ENCODE peak calls at places on chromosomes 11 and 22, in five cellular contexts. P is colonic mucosa, O is left lung, J is mesenchymal stem cell, V is tibial artery. H is an unnamed sample. For H3K9me3, the result is how much of the 10 kb centered on the place peaks cover.

GRCh38 chr11:17544181-17544622 is at the start of gene USH1C:
- DNase-seq in J (no peak), V (no peak), P (peak), O (no peak), H (no peak)

GRCh38 chr22:22929381-22930221 is 42.0 kb downstream of the IGLL5 start:
- DNase-seq in O (no peak), V (no peak), J (no peak), P (no peak), H (no peak)

GRCh38 chr22:23786261-23786710 is 480 bp upstream of the SMARCB1 start:
- DNase-seq in J (no peak), O (no peak), V (no peak), P (no peak), H (no peak)

GRCh38 chr22:43411040-43411919 is 534 bp upstream of the MPPED1 start:
- DNase-seq in P (no peak), O (no peak), J (no peak), V (no peak), H (no peak)

GRCh38 chr11:117704416-117705150 is 92.4 kb downstream of the DSCAML1 start:
- DNase-seq in J (no peak), O (no peak), V (no peak), P (no peak), H (peak)

GRCh38 chr11:118310781-118311485 is 6.4 kb downstream of the CD3E start:
- DNase-seq in P (no peak), V (no peak), O (no peak), J (no peak), H (no peak)

GRCh38 chr11:118649941-118650340 is 29.5 kb downstream of the TREH start:
- DNase-seq in J (no peak), O (peak), P (no peak), V (no peak), H (no peak)

GRCh38 chr22:31659246-31659645 is 2.8 kb downstream of the PISD start:
- DNase-seq in O (no peak), J (no peak), V (no peak), P (no peak), H (peak)

GRCh38 chr11:63985812-63986155 is 454 bp upstream of the OTUB1 start:
- DNase-seq in O (no peak), P (no peak), J (no peak), V (no peak), H (no peak)

GRCh38 chr11:2097356-2097997 is 41.7 kb downstream of the IGF2 start:
- DNase-seq in O (peak), J (peak), P (peak), V (peak), H (no peak)

GRCh38 chr22:22243033-22243680 is 1.4 kb upstream of the VPREB1 start:
- DNase-seq in P (no peak), J (no peak), O (no peak), V (no peak), H (no peak)

GRCh38 chr22:45263790-45264269 is 20.9 kb upstream of the UPK3A start:
- DNase-seq in J (peak), P (peak), V (peak), O (peak), H (peak)

GRCh38 chr22:29208879-29209623 is 3.4 kb downstream of the EMID1 start:
- DNase-seq in O (no peak), J (no peak), V (peak), P (no peak), H (no peak)

GRCh38 chr22:41963453-41964105 is 5.7 kb upstream of the SEPTIN3 start:
- DNase-seq in V (no peak), J (no peak), P (no peak), O (peak), H (no peak)

GRCh38 chr11:61873588-61874459 is 17.5 kb downstream of the FADS3 start:
- DNase-seq in O (no peak), P (no peak), J (no peak), V (no peak), H (no peak)

GRCh38 chr11:113161671-113162589 is 152.5 kb upstream of the TTC12 start:
- DNase-seq in O (no peak), J (no peak), V (peak), P (no peak), H (no peak)

GRCh38 chr11:83521647-83522596 is 235.8 kb upstream of the CCDC90B start:
- DNase-seq in V (no peak), O (no peak), J (peak), P (no peak), H (no peak)

GRCh38 chr11:112753706-112754105 is 207.5 kb upstream of the NCAM1 start:
- DNase-seq in O (no peak), V (no peak), P (no peak), J (no peak), H (no peak)

GRCh38 chr22:36419177-36419911 is 31.6 kb upstream of the MYH9 start:
- DNase-seq in O (peak), J (peak), P (peak), V (no peak), H (no peak)

GRCh38 chr11:23924226-23924625 is 572.6 kb upstream of the LUZP2 start:
- DNase-seq in P (no peak), V (no peak), O (no peak), J (no peak), H (no peak)

GRCh38 chr11:77046060-77046501 is 11.9 kb downstream of the B3GNT6 start:
- DNase-seq in P (peak), V (no peak), J (peak), O (no peak), H (peak)

GRCh38 chr11:111410951-111411350 is 31.9 kb upstream of the POU2AF1 start:
- DNase-seq in J (no peak), O (no peak), V (no peak), P (no peak), H (no peak)

GRCh38 chr11:64036081-64037026 is 623 bp downstream of the FLRT1 start:
- DNase-seq in P (no peak), V (no peak), J (peak), O (no peak), H (peak)

GRCh38 chr11:70811483-70811882 is 413.2 kb downstream of the CTTN start:
- DNase-seq in V (no peak), J (no peak), O (no peak), P (no peak), H (no peak)

GRCh38 chr11:70806461-70807194 is 408.3 kb downstream of the CTTN start:
- DNase-seq in P (no peak), O (no peak), V (no peak), J (no peak), H (no peak)

GRCh38 chr11:70807195-70807543 is 408.8 kb downstream of the CTTN start:
- DNase-seq in J (no peak), O (no peak), P (no peak), V (no peak), H (no peak)

GRCh38 chr11:70810131-70810530 is 411.8 kb downstream of the CTTN start:
- DNase-seq in P (no peak), O (no peak), V (no peak), J (no peak), H (no peak)

GRCh38 chr11:70808686-70809375 is 410.5 kb downstream of the CTTN start:
- DNase-seq in P (no peak), J (no peak), O (no peak), V (no peak), H (no peak)
- H3K9me3 ChIP-seq in P (under half), J (under half), O (under half), V (under half), H (under half)

DNA sequence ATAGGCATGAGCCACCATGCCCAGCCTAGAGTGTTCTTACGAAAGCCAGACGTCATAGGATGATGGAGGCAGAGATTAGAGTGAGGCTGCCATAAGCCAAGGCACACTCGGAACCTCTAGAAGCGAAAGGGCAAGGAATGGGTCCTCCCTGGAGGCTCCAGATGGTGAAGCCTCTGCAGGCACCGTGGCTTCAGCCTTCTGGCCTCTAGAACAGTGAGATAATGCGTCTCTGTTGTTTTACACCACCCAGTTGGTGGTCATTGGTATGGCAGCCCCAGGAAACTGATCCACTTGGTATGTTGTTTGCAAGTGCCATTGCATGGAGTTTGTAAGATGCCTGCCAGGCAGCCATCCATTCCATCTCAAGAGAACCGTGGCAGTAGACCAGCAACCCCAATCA is 791.0 kb downstream of the TBC1D22A start:
- DNase-seq in J (no peak), P (no peak), O (no peak), V (no peak), H (no peak)
- H3K9me3 ChIP-seq in J (under half), P (under half), O (under half), V (under half), H (under half)

GRCh38 chr11:101129203-101129943 is at the start of gene PGR:
- DNase-seq in J (peak), O (no peak), P (peak), V (peak), H (no peak)

GRCh38 chr11:101127348-101127698 is 2.3 kb downstream of the PGR start:
- DNase-seq in P (no peak), O (no peak), V (peak), J (no peak), H (peak)

GRCh38 chr11:101126551-101127347 is 2.9 kb downstream of the PGR start:
- DNase-seq in P (no peak), J (peak), O (no peak), V (peak), H (no peak)

GRCh38 chr11:101127699-101128570 is 1.7 kb downstream of the PGR start:
- DNase-seq in J (peak), O (no peak), V (peak), P (peak), H (no peak)

DNA sequence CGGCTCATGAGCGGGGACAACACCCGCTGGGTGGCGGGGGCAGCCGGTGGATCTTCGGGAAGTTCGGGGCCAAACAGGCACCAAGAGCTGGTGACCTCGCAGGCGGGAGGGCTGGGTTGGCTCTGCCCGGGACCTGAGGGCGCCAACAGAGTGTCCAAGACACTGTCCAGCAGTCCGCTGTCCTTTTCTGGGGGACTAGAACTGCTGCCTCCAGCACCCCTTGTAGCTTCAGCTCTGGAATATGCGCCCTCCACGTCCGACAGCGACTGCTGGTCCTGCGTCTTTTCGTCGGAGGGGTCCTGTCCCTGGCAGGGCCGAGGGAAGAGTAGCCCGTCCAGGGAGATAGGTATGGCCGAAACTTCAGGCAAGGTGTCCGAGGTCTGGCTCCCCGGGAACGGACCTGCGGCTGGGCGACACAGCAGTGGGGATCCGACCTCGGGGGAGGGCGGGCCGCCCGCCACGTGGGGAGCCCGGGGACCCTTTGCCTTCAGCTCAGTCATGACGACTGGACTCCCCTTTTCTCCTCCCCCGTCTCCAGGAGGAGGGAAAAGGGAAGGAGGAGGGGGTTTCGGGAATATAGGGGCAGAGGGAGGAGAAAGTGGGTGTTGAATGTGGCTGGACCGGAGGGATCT is 926 bp downstream of the PGR start:
- DNase-seq in P (no peak), J (peak), V (peak), O (no peak), H (no peak)
- H3K9me3 ChIP-seq in P (under half), J (under half), V (under half), O (under half), H (under half)

GRCh38 chr22:47367993-47368945 is 605.8 kb downstream of the TBC1D22A start:
- DNase-seq in V (no peak), P (peak), O (no peak), J (no peak), H (no peak)
- H3K9me3 ChIP-seq in V (under half), P (under half), O (under half), J (under half), H (under half)

DNA sequence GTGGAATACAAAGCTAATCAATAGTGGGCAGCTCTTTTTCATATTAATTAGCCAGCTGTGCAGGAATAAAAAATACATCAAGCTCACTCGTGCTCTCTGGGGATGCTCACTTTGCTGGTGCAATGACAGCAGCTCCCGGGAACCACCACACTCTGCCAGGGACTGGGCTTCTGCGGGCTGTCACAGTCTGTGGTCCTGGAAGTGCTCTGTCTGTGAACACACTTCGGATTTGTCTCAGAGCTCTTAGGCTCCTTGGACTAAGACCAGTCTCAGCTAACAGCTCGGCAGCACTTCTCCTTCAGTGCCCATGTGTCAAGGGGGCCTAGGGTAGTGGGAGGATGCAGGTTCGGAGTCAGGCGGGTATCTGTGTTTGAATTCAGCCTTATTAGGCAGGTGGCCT is 393.5 kb downstream of the TENM4 start:
- DNase-seq in J (no peak), P (no peak), V (no peak), O (no peak), H (no peak)
- H3K9me3 ChIP-seq in J (under half), P (under half), V (under half), O (under half), H (under half)

DNA sequence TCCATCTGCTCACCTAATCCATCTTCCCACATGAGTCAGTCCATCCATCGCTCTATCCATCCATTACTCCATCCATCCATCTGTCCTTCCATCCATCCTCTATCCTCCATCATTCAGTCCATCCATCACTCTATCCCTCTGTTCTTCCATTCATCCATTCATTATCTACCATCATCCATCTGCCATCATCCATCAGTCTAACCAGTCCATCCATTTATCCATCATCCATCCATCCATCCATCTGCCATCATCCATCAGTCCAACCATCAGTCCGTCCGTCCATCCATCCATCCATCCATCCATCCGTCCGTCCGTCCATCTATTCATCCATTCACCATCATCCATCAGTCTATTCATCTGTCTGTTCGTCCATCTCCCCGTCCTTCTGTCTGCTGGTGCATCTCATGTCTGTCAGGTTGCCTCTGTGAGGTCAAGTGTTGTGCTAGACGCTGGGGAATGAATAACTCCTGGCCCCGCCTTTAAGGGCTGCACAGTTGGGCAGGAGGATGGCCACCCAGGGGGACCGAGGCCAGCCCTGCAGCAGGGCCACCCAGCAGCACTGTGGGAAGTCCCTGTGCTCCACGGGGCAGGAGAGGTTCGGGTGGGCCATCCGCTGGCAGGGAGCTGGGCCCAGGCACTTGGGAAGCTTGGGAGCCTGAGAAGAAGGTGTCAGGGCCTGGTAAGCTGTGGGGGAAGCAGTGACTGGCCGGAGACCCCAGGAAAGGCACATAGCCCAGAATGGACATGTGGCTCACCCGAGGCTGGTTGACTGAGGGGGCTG is 137.1 kb downstream of the CTTN start:
- DNase-seq in P (no peak), O (peak), V (no peak), J (no peak), H (no peak)
- H3K9me3 ChIP-seq in P (under half), O (under half), V (under half), J (under half), H (under half)

GRCh38 chr22:48333323-48333763 is 1494.3 kb downstream of the BRD1 start:
- DNase-seq in P (no peak), O (no peak), J (no peak), V (no peak), H (no peak)

GRCh38 chr22:48333816-48334735 is 1493.6 kb downstream of the BRD1 start:
- DNase-seq in O (no peak), J (no peak), P (no peak), V (no peak), H (no peak)

GRCh38 chr22:48335442-48336139 is 1492.1 kb downstream of the BRD1 start:
- DNase-seq in P (no peak), V (no peak), O (no peak), J (no peak), H (no peak)

GRCh38 chr22:48336339-48337060 is 1491.2 kb downstream of the BRD1 start:
- DNase-seq in O (no peak), P (no peak), V (no peak), J (no peak), H (no peak)

GRCh38 chr22:48334971-48335370 is 1492.7 kb downstream of the BRD1 start:
- DNase-seq in V (no peak), P (no peak), O (no peak), J (no peak), H (no peak)
- H3K9me3 ChIP-seq in V (under half), P (under half), O (under half), J (under half), H (half or more)

GRCh38 chr11:34303028-34303427 is 54.8 kb downstream of the ABTB2 start:
- DNase-seq in P (no peak), O (no peak), V (no peak), J (peak), H (no peak)

GRCh38 chr11:34302046-34302921 is 55.5 kb downstream of the ABTB2 start:
- DNase-seq in O (no peak), P (no peak), J (peak), V (no peak), H (peak)

GRCh38 chr11:34299284-34299961 is 58.4 kb downstream of the ABTB2 start:
- DNase-seq in O (no peak), J (no peak), P (no peak), V (no peak), H (no peak)

GRCh38 chr11:34300571-34301295 is 57.1 kb downstream of the ABTB2 start:
- DNase-seq in V (no peak), J (no peak), O (no peak), P (no peak), H (no peak)

DNA sequence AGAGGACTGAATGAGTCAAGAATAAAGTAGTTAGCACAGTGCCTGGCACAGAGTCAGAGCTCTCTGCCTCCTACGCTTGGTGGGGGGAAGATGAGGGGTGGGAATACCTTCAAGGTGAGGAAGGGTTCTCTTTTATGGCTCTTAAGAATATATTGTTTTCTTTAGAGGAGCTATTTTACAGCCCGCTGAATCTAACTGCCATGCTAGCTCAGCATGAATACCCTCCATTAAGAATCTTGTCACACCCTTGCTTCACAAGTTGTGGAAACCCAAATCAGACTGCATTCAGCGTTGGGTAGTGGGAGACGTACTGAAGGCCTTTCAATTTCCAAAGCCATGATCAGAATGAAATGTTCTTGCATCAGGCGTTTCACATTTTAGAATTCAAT is 57.9 kb downstream of the ABTB2 start:
- DNase-seq in O (no peak), J (no peak), V (no peak), P (no peak), H (no peak)
- H3K9me3 ChIP-seq in O (under half), J (under half), V (under half), P (under half), H (under half)

GRCh38 chr11:11770921-11771484 is 70.8 kb upstream of the USP47 start:
- DNase-seq in V (no peak), J (no peak), P (no peak), O (no peak), H (no peak)

GRCh38 chr11:11772865-11773515 is 68.8 kb upstream of the USP47 start:
- DNase-seq in V (no peak), P (no peak), O (no peak), J (no peak), H (no peak)

GRCh38 chr11:11769362-11769761 is 72.4 kb upstream of the USP47 start:
- DNase-seq in V (no peak), J (no peak), O (no peak), P (no peak), H (no peak)

GRCh38 chr11:11769782-11770181 is 72.0 kb upstream of the USP47 start:
- DNase-seq in J (no peak), V (no peak), P (no peak), O (no peak), H (no peak)

DNA sequence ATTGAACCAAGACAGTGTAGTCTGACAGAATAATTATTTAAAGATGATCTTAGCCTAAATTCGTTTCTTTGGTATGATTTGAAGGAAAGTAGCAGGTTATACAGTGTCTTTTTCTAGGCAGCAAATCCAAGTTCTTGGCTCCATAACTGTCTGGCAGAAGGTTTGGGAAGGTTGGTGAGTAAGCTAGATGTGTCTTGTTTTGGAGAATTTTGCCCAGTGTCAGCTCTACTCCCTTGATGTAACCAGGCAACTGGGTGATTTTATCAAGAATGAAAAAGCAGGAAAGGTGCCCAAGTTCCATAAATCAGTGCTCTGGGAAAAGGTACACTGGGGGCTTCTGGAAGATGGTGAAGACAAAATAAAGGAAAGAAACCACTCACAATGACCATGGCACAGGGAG is 71.5 kb upstream of the USP47 start:
- DNase-seq in O (no peak), J (no peak), V (no peak), P (no peak), H (no peak)
- H3K9me3 ChIP-seq in O (under half), J (under half), V (under half), P (under half), H (under half)